ENCODE peak calls at places on chromosomes 5 and 9, in six cellular contexts. T is GM13976, X is NCI-H1436, M is choroid plexus epithelial cell, Q is nephron progenitor cell, O is fibroblast of gingiva. F is an unnamed sample.

GRCh38 chr5:142425286-142426065 is 100.7 kb upstream of the SPRY4 start:
- DNase-seq in M (peak), Q (no peak), T (no peak), X (no peak), O (peak), F (no peak)

GRCh38 chr5:5242056-5242455 is 101.9 kb downstream of the ADAMTS16 start:
- DNase-seq in M (no peak), Q (no peak), X (no peak), T (no peak), O (no peak), F (no peak)

GRCh38 chr9:121699271-121700164 is 48.1 kb downstream of the DAB2IP start:
- DNase-seq in Q (peak), O (no peak), T (peak), M (peak), X (peak), F (peak)

GRCh38 chr9:1042466-1042865 is 7.7 kb upstream of the DMRT2 start:
- DNase-seq in X (no peak), T (peak), Q (peak), O (no peak), M (no peak), F (peak)

GRCh38 chr5:132259061-132259851 is 1.8 kb downstream of the PDLIM4 start:
- DNase-seq in T (peak), M (peak), X (no peak), Q (peak), O (peak), F (peak)

GRCh38 chr5:131423056-131423455 is 159.2 kb downstream of the CDC42SE2 start:
- DNase-seq in T (no peak), X (peak), Q (no peak), M (peak), O (peak), F (no peak)

GRCh38 chr9:99369327-99369722 is 147.2 kb downstream of the SEC61B start:
- DNase-seq in O (no peak), T (no peak), X (no peak), M (no peak), Q (no peak), F (no peak)

GRCh38 chr5:128854931-128855330 is 110.4 kb upstream of the SLC27A6 start:
- DNase-seq in O (no peak), T (no peak), Q (no peak), M (no peak), X (no peak), F (no peak)

GRCh38 chr5:149993471-149993870 is 7.0 kb downstream of the TIGD6 start:
- DNase-seq in Q (no peak), X (no peak), O (no peak), T (no peak), M (no peak), F (no peak)

GRCh38 chr9:110141118-110141797 is 66.7 kb downstream of the C9orf152 start:
- DNase-seq in O (peak), M (peak), T (no peak), X (no peak), Q (no peak), F (no peak)

GRCh38 chr5:175889910-175890684 is 18.7 kb downstream of the CPLX2 start:
- DNase-seq in T (no peak), O (no peak), M (no peak), X (no peak), Q (no peak), F (no peak)

GRCh38 chr5:154159343-154159742 is 31.2 kb upstream of the GALNT10 start:
- DNase-seq in Q (no peak), T (no peak), O (no peak), X (no peak), M (peak), F (no peak)

GRCh38 chr9:82721596-82721995 is 341.3 kb downstream of the RASEF start:
- DNase-seq in M (peak), Q (no peak), T (no peak), X (no peak), O (no peak), F (no peak)

GRCh38 chr5:94240616-94241287 is 377.7 kb downstream of the KIAA0825 start:
- DNase-seq in X (no peak), T (no peak), Q (no peak), O (peak), M (no peak), F (no peak)

GRCh38 chr5:107673106-107673367 is 2.3 kb upstream of the EFNA5 start:
- DNase-seq in O (no peak), M (no peak), X (no peak), T (peak), Q (no peak), F (no peak)

GRCh38 chr9:2227468-2227867 is 212.3 kb downstream of the SMARCA2 start:
- DNase-seq in T (no peak), Q (no peak), M (no peak), X (no peak), O (no peak), F (no peak)

GRCh38 chr5:65382582-65382981 is 99.1 kb downstream of the ADAMTS6 start:
- DNase-seq in T (no peak), O (no peak), Q (no peak), M (peak), X (no peak), F (no peak)

GRCh38 chr5:151183451-151184245 is 26.1 kb upstream of the ANXA6 start:
- DNase-seq in T (no peak), O (no peak), Q (no peak), M (no peak), X (peak), F (no peak)

GRCh38 chr9:91755761-91756638 is 194.0 kb downstream of the ROR2 start:
- DNase-seq in T (no peak), X (no peak), Q (no peak), M (no peak), O (peak), F (no peak)

GRCh38 chr9:106862115-106862945 is 636 bp upstream of the ZNF462 start:
- DNase-seq in O (peak), M (peak), Q (peak), T (peak), X (peak), F (peak)

GRCh38 chr5:168120416-168121137 is 170.9 kb upstream of the WWC1 start:
- DNase-seq in O (no peak), T (no peak), Q (no peak), X (no peak), M (no peak), F (no peak)

GRCh38 chr5:168218746-168219145 is 72.7 kb upstream of the WWC1 start:
- DNase-seq in M (no peak), X (no peak), Q (no peak), T (no peak), O (no peak), F (no peak)

GRCh38 chr9:88090151-88090581 is 48.1 kb downstream of the SPATA31C2 start:
- DNase-seq in Q (peak), T (no peak), X (no peak), M (peak), O (no peak), F (no peak)

GRCh38 chr9:89888233-89888632 is 283.4 kb downstream of the GADD45G start:
- DNase-seq in X (no peak), O (no peak), T (no peak), Q (no peak), M (no peak), F (no peak)

GRCh38 chr9:13992136-13992798 is 321.7 kb downstream of the NFIB start:
- DNase-seq in O (peak), T (no peak), X (no peak), M (peak), Q (no peak), F (no peak)

F was measured in neural crest cell.